ENCODE peak calls at places on chromosomes 1 and 21, in ten cellular contexts. J, A, W, E, F, U, Q, V, S and H are unnamed samples.

GRCh38 chr1:66503841-66504470 is 30.0 kb upstream of the SGIP1 start:
- DNase-seq in Q (no peak), A (peak; percentile 77), U (peak; percentile 43), V (peak; percentile 80), F (peak; percentile 33), S (no peak), W (peak; percentile 79), J (peak; percentile 44), E (peak; percentile 35), H (peak; percentile 88)

GRCh38 chr1:162388615-162389014 is 7.1 kb downstream of the C1orf226 start:
- DNase-seq in V (no peak), F (no peak), Q (no peak), A (no peak), J (no peak), W (no peak), E (no peak), S (no peak), U (no peak), H (no peak)

GRCh38 chr1:85198864-85199263 is 2.0 kb downstream of the SYDE2 start:
- DNase-seq in U (no peak), J (no peak), S (no peak), E (no peak), V (no peak), Q (no peak), W (no peak), A (no peak), F (no peak), H (peak; percentile 24)

GRCh38 chr21:18499761-18500376 is 96.3 kb upstream of the TMPRSS15 start:
- DNase-seq in V (peak; percentile 62), W (peak; percentile 52), J (peak; percentile 44), U (peak; percentile 53), F (no peak), S (no peak), Q (no peak), E (peak; percentile 21), A (peak; percentile 52), H (peak; percentile 35)

GRCh38 chr1:221239911-221240310 is 360.7 kb downstream of the HLX start:
- DNase-seq in Q (no peak), A (peak; percentile 11), F (no peak), W (no peak), V (no peak), U (no peak), S (no peak), J (no peak), E (no peak), H (no peak)

GRCh38 chr1:64906447-64906846 is 59.9 kb downstream of the JAK1 start:
- DNase-seq in J (no peak), S (no peak), E (no peak), W (no peak), A (no peak), V (no peak), Q (no peak), U (no peak), F (no peak), H (peak; percentile 28)

GRCh38 chr1:234120327-234120944 is 216.0 kb downstream of the SLC35F3 start:
- DNase-seq in J (no peak), V (no peak), A (no peak), Q (no peak), U (no peak), S (no peak), E (no peak), F (no peak), W (no peak), H (no peak)

GRCh38 chr1:116379057-116379630 is 6.1 kb downstream of the ATP1A1 start:
- DNase-seq in F (peak; percentile 53), Q (no peak), A (no peak), S (no peak), W (no peak), J (no peak), E (no peak), U (no peak), V (no peak), H (no peak)

GRCh38 chr1:66402194-66402593 is 131.8 kb upstream of the SGIP1 start:
- DNase-seq in F (peak; percentile 82), S (no peak), E (no peak), W (peak; percentile 86), U (no peak), Q (no peak), J (no peak), V (no peak), A (peak; percentile 56), H (no peak)

GRCh38 chr1:18282851-18283600 is 175.4 kb downstream of the IGSF21 start:
- DNase-seq in V (no peak), Q (no peak), S (no peak), J (peak; percentile 87), A (no peak), E (peak; percentile 39), W (peak; percentile 45), U (peak; percentile 88), F (no peak), H (no peak)

GRCh38 chr1:84247425-84248220 is 53.9 kb upstream of the SAMD13 start:
- DNase-seq in J (no peak), E (no peak), A (peak; percentile 96), V (peak; percentile 87), F (no peak), S (no peak), Q (peak; percentile 54), U (no peak), W (no peak), H (no peak)

GRCh38 chr21:14318598-14318997 is 64.3 kb downstream of the HSPA13 start:
- DNase-seq in S (no peak), J (no peak), U (no peak), V (no peak), Q (no peak), E (no peak), A (no peak), F (no peak), W (no peak), H (no peak)

GRCh38 chr1:71587961-71588360 is 507.1 kb upstream of the ZRANB2 start:
- DNase-seq in A (peak; percentile 57), S (no peak), Q (no peak), U (peak; percentile 38), J (no peak), W (peak; percentile 56), F (no peak), V (peak; percentile 38), E (peak; percentile 1), H (peak; percentile 60)

GRCh38 chr21:43343992-43344886 is 82.7 kb downstream of the SIK1 start:
- DNase-seq in J (peak; percentile 84), F (no peak), S (no peak), U (peak; percentile 45), V (no peak), W (no peak), Q (no peak), E (no peak), A (no peak), H (no peak)

GRCh38 chr1:84693774-84694173 is 3.5 kb upstream of the SSX2IP start:
- DNase-seq in U (no peak), W (peak; percentile 26), J (no peak), A (no peak), V (no peak), S (no peak), Q (no peak), E (no peak), F (no peak), H (no peak)

GRCh38 chr1:230156068-230156467 is 89.0 kb downstream of the GALNT2 start:
- DNase-seq in W (no peak), F (no peak), S (no peak), V (no peak), J (no peak), E (no peak), A (no peak), U (no peak), Q (no peak), H (no peak)

GRCh38 chr1:204174958-204175357 is 8.8 kb upstream of the REN start:
- DNase-seq in E (no peak), W (no peak), V (no peak), Q (no peak), J (no peak), A (no peak), S (no peak), F (no peak), U (no peak), H (no peak)

GRCh38 chr1:84862810-84863251 is 30.2 kb downstream of the LPAR3 start:
- DNase-seq in V (no peak), U (no peak), E (no peak), F (no peak), W (no peak), S (peak; percentile 22), A (no peak), J (no peak), Q (no peak), H (no peak)

GRCh38 chr1:52008074-52008809 is 17.7 kb upstream of the RAB3B start:
- DNase-seq in F (no peak), U (no peak), J (no peak), W (no peak), S (no peak), Q (no peak), E (no peak), V (no peak), A (no peak), H (no peak)

GRCh38 chr1:244603498-244603897 is 49.4 kb upstream of the DESI2 start:
- DNase-seq in J (peak; percentile 55), U (peak; percentile 14), Q (no peak), W (peak; percentile 44), S (no peak), V (peak; percentile 62), F (no peak), E (peak; percentile 45), A (peak; percentile 65), H (peak; percentile 36)

GRCh38 chr1:14255711-14256110 is 342.8 kb upstream of the KAZN start:
- DNase-seq in U (no peak), V (no peak), E (no peak), F (no peak), A (peak; percentile 9), S (no peak), Q (peak; percentile 9), W (peak; percentile 32), J (no peak), H (no peak)

GRCh38 chr1:154749078-154749760 is 120.9 kb downstream of the KCNN3 start:
- DNase-seq in U (no peak), F (no peak), W (peak; percentile 74), V (peak; percentile 66), E (no peak), Q (no peak), S (no peak), J (no peak), A (no peak), H (peak; percentile 18)

GRCh38 chr1:228792601-228793000 is 57.3 kb downstream of the RHOU start:
- DNase-seq in W (no peak), Q (no peak), V (no peak), A (no peak), U (peak; percentile 11), F (no peak), J (peak; percentile 87), E (no peak), S (no peak), H (no peak)

GRCh38 chr1:31701137-31701736 is 2.6 kb downstream of the COL16A1 start:
- DNase-seq in F (peak; percentile 91), U (peak; percentile 48), A (peak; percentile 99), S (no peak), V (peak; percentile 90), Q (peak; percentile 83), E (peak; percentile 74), W (peak; percentile 91), J (no peak), H (peak; percentile 36)

GRCh38 chr1:114289321-114289720 is 135.7 kb upstream of the SYT6 start:
- DNase-seq in W (no peak), A (no peak), J (no peak), U (no peak), V (no peak), S (no peak), F (no peak), Q (no peak), E (no peak), H (no peak)

GRCh38 chr1:205497351-205497750 is 7.1 kb upstream of the CDK18 start:
- DNase-seq in E (no peak), A (no peak), V (no peak), J (peak; percentile 97), F (no peak), Q (no peak), W (no peak), S (no peak), U (peak; percentile 74), H (no peak)

GRCh38 chr1:201676651-201677050 is 137.7 kb downstream of the NAV1 start:
- DNase-seq in A (no peak), J (no peak), E (no peak), S (no peak), V (no peak), W (no peak), F (no peak), Q (no peak), U (no peak), H (no peak)

GRCh38 chr1:116769561-116769977 is 15.3 kb downstream of the CD2 start:
- DNase-seq in V (no peak), F (no peak), S (peak; percentile 56), Q (no peak), E (no peak), W (no peak), A (no peak), U (no peak), J (no peak), H (no peak)